ENCODE peak calls at places on chromosomes 1 and 21, in six cellular contexts. One of them, this sample, is unnamed.
A peak's percentile ranks its signal among the peaks of the same experiment; 100 is the strongest.

GRCh38 chr1:47771766-47772165 is 225.4 kb downstream of the TRABD2B start:
- DNase-seq in GM23248: no peak
- DNase-seq in T-helper 2 cell: no peak
- DNase-seq in NCI-H2081: no peak
- DNase-seq in adrenal gland: no peak
- DNase-seq in SIG-M5: no peak
- DNase-seq in this sample: no peak

GRCh38 chr1:26584022-26584485 is 54.5 kb downstream of the RPS6KA1 start:
- DNase-seq in adrenal gland: no peak
- DNase-seq in SIG-M5: no peak
- DNase-seq in GM23248: peak; percentile 52
- DNase-seq in T-helper 2 cell: no peak
- DNase-seq in NCI-H2081: no peak
- DNase-seq in this sample: no peak

GRCh38 chr1:165395522-165396300 is 39.2 kb upstream of the LMX1A start:
- DNase-seq in T-helper 2 cell: no peak
- DNase-seq in GM23248: no peak
- DNase-seq in adrenal gland: no peak
- DNase-seq in NCI-H2081: no peak
- DNase-seq in SIG-M5: no peak
- DNase-seq in this sample: no peak

GRCh38 chr1:181134543-181135461 is 46.3 kb downstream of the IER5 start:
- DNase-seq in SIG-M5: peak; percentile 78
- DNase-seq in NCI-H2081: no peak
- DNase-seq in GM23248: peak; percentile 94
- DNase-seq in adrenal gland: peak; percentile 88
- DNase-seq in T-helper 2 cell: no peak
- DNase-seq in this sample: no peak

GRCh38 chr1:21931171-21932093 is 5.7 kb downstream of the HSPG2 start:
- DNase-seq in GM23248: peak; percentile 96
- DNase-seq in T-helper 2 cell: no peak
- DNase-seq in SIG-M5: no peak
- DNase-seq in adrenal gland: peak; percentile 91
- DNase-seq in NCI-H2081: no peak
- DNase-seq in this sample: no peak

GRCh38 chr1:162670928-162671663 is 38.8 kb downstream of the DDR2 start:
- DNase-seq in NCI-H2081: no peak
- DNase-seq in adrenal gland: peak; percentile 80
- DNase-seq in GM23248: peak; percentile 95
- DNase-seq in SIG-M5: no peak
- DNase-seq in T-helper 2 cell: no peak
- DNase-seq in this sample: no peak

GRCh38 chr1:55039342-55040082 is at the start of gene PCSK9:
- DNase-seq in SIG-M5: no peak
- DNase-seq in GM23248: peak; percentile 45
- DNase-seq in NCI-H2081: no peak
- DNase-seq in T-helper 2 cell: no peak
- DNase-seq in adrenal gland: no peak
- DNase-seq in this sample: no peak

GRCh38 chr1:36349241-36349671 is 25.8 kb upstream of the EVA1B start:
- DNase-seq in NCI-H2081: no peak
- DNase-seq in GM23248: peak; percentile 81
- DNase-seq in T-helper 2 cell: no peak
- DNase-seq in SIG-M5: no peak
- DNase-seq in adrenal gland: no peak
- DNase-seq in this sample: no peak

GRCh38 chr21:38815060-38815405 is 9.3 kb downstream of the ETS2 start:
- DNase-seq in SIG-M5: no peak
- DNase-seq in adrenal gland: no peak
- DNase-seq in T-helper 2 cell: no peak
- DNase-seq in NCI-H2081: no peak
- DNase-seq in GM23248: peak; percentile 53
- DNase-seq in this sample: no peak

GRCh38 chr1:239682945-239683344 is 296.6 kb downstream of the CHRM3 start:
- DNase-seq in NCI-H2081: peak; percentile 40
- DNase-seq in adrenal gland: no peak
- DNase-seq in GM23248: no peak
- DNase-seq in SIG-M5: no peak
- DNase-seq in T-helper 2 cell: no peak
- DNase-seq in this sample: no peak

GRCh38 chr1:37257646-37258045 is 216.7 kb upstream of the ZC3H12A start:
- DNase-seq in SIG-M5: no peak
- DNase-seq in NCI-H2081: no peak
- DNase-seq in GM23248: no peak
- DNase-seq in T-helper 2 cell: no peak
- DNase-seq in adrenal gland: no peak
- DNase-seq in this sample: no peak

GRCh38 chr1:64209221-64209620 is 5.8 kb downstream of the UBE2U start:
- DNase-seq in GM23248: peak; percentile 16
- DNase-seq in adrenal gland: no peak
- DNase-seq in SIG-M5: no peak
- DNase-seq in NCI-H2081: no peak
- DNase-seq in T-helper 2 cell: no peak
- DNase-seq in this sample: no peak

GRCh38 chr1:116152577-116152943 is 41.4 kb downstream of the MAB21L3 start:
- DNase-seq in SIG-M5: no peak
- DNase-seq in NCI-H2081: no peak
- DNase-seq in adrenal gland: no peak
- DNase-seq in T-helper 2 cell: no peak
- DNase-seq in GM23248: no peak
- DNase-seq in this sample: no peak

GRCh38 chr1:228935855-228936727 is 200.8 kb downstream of the RHOU start:
- DNase-seq in T-helper 2 cell: no peak
- DNase-seq in GM23248: no peak
- DNase-seq in adrenal gland: no peak
- DNase-seq in NCI-H2081: no peak
- DNase-seq in SIG-M5: no peak
- DNase-seq in this sample: no peak

GRCh38 chr1:55275976-55276375 is 60.8 kb upstream of the USP24 start:
- DNase-seq in NCI-H2081: no peak
- DNase-seq in adrenal gland: no peak
- DNase-seq in GM23248: peak; percentile 73
- DNase-seq in SIG-M5: no peak
- DNase-seq in T-helper 2 cell: no peak
- DNase-seq in this sample: no peak

GRCh38 chr1:70459502-70460225 is 48.6 kb downstream of the CTH start:
- DNase-seq in adrenal gland: no peak
- DNase-seq in GM23248: peak; percentile 79
- DNase-seq in T-helper 2 cell: no peak
- DNase-seq in NCI-H2081: no peak
- DNase-seq in SIG-M5: no peak
- DNase-seq in this sample: no peak

GRCh38 chr1:62428351-62428750 is 8.5 kb upstream of the USP1 start:
- DNase-seq in NCI-H2081: no peak
- DNase-seq in T-helper 2 cell: no peak
- DNase-seq in SIG-M5: no peak
- DNase-seq in adrenal gland: no peak
- DNase-seq in GM23248: no peak
- DNase-seq in this sample: no peak

GRCh38 chr1:25647863-25648262 is 31.3 kb downstream of the MAN1C1 start:
- DNase-seq in GM23248: no peak
- DNase-seq in SIG-M5: no peak
- DNase-seq in NCI-H2081: no peak
- DNase-seq in T-helper 2 cell: no peak
- DNase-seq in adrenal gland: peak; percentile 33
- DNase-seq in this sample: no peak

GRCh38 chr1:56821462-56821797 is 2.2 kb upstream of the FYB2 start:
- DNase-seq in GM23248: peak; percentile 47
- DNase-seq in adrenal gland: no peak
- DNase-seq in NCI-H2081: no peak
- DNase-seq in SIG-M5: no peak
- DNase-seq in T-helper 2 cell: no peak
- DNase-seq in this sample: no peak

GRCh38 chr1:226121049-226121586 is 58.6 kb downstream of the H3-3A start:
- DNase-seq in GM23248: no peak
- DNase-seq in adrenal gland: no peak
- DNase-seq in SIG-M5: no peak
- DNase-seq in NCI-H2081: no peak
- DNase-seq in T-helper 2 cell: no peak
- DNase-seq in this sample: no peak

GRCh38 chr21:15978158-15978805 is 248.5 kb downstream of the USP25 start:
- DNase-seq in T-helper 2 cell: no peak
- DNase-seq in SIG-M5: no peak
- DNase-seq in NCI-H2081: no peak
- DNase-seq in adrenal gland: no peak
- DNase-seq in GM23248: peak; percentile 20
- DNase-seq in this sample: no peak

GRCh38 chr1:73626326-73626725 is 571.6 kb downstream of the LRRIQ3 start:
- DNase-seq in T-helper 2 cell: no peak
- DNase-seq in SIG-M5: no peak
- DNase-seq in GM23248: no peak
- DNase-seq in adrenal gland: no peak
- DNase-seq in NCI-H2081: no peak
- DNase-seq in this sample: no peak

GRCh38 chr1:219179293-219179692 is 5.6 kb downstream of the LYPLAL1 start:
- DNase-seq in adrenal gland: no peak
- DNase-seq in NCI-H2081: no peak
- DNase-seq in T-helper 2 cell: no peak
- DNase-seq in SIG-M5: no peak
- DNase-seq in GM23248: peak; percentile 63
- DNase-seq in this sample: no peak

GRCh38 chr1:100703716-100704115 is 15.8 kb upstream of the VCAM1 start:
- DNase-seq in adrenal gland: no peak
- DNase-seq in T-helper 2 cell: no peak
- DNase-seq in GM23248: peak; percentile 69
- DNase-seq in NCI-H2081: no peak
- DNase-seq in SIG-M5: no peak
- DNase-seq in this sample: no peak

GRCh38 chr21:45034556-45035476 is 39.6 kb upstream of the ADARB1 start:
- DNase-seq in adrenal gland: no peak
- DNase-seq in NCI-H2081: no peak
- DNase-seq in SIG-M5: no peak
- DNase-seq in GM23248: no peak
- DNase-seq in T-helper 2 cell: no peak
- DNase-seq in this sample: no peak

GRCh38 chr1:34866762-34867109 is 7.2 kb upstream of the SMIM12 start:
- DNase-seq in T-helper 2 cell: no peak
- DNase-seq in NCI-H2081: no peak
- DNase-seq in GM23248: no peak
- DNase-seq in adrenal gland: no peak
- DNase-seq in SIG-M5: no peak
- DNase-seq in this sample: no peak

GRCh38 chr1:206509612-206510257 is 2.4 kb downstream of the RASSF5 start:
- DNase-seq in SIG-M5: no peak
- DNase-seq in NCI-H2081: no peak
- DNase-seq in GM23248: no peak
- DNase-seq in T-helper 2 cell: no peak
- DNase-seq in adrenal gland: no peak
- DNase-seq in this sample: no peak

GRCh38 chr1:44646276-44646675 is 28.0 kb downstream of the TMEM53 start:
- DNase-seq in SIG-M5: no peak
- DNase-seq in NCI-H2081: no peak
- DNase-seq in GM23248: no peak
- DNase-seq in adrenal gland: peak; percentile 85
- DNase-seq in T-helper 2 cell: no peak
- DNase-seq in this sample: no peak

GRCh38 chr21:28473530-28474225 is 519.0 kb downstream of the LTN1 start:
- DNase-seq in GM23248: peak; percentile 45
- DNase-seq in T-helper 2 cell: no peak
- DNase-seq in NCI-H2081: no peak
- DNase-seq in SIG-M5: no peak
- DNase-seq in adrenal gland: no peak
- DNase-seq in this sample: no peak

GRCh38 chr1:53293123-53293522 is 34.7 kb downstream of the LRP8 start:
- DNase-seq in GM23248: peak; percentile 30
- DNase-seq in NCI-H2081: no peak
- DNase-seq in adrenal gland: no peak
- DNase-seq in T-helper 2 cell: no peak
- DNase-seq in SIG-M5: no peak
- DNase-seq in this sample: no peak

GRCh38 chr1:94617139-94617805 is 75.7 kb upstream of the F3 start:
- DNase-seq in SIG-M5: no peak
- DNase-seq in GM23248: peak; percentile 60
- DNase-seq in T-helper 2 cell: no peak
- DNase-seq in NCI-H2081: no peak
- DNase-seq in adrenal gland: peak; percentile 18
- DNase-seq in this sample: no peak

GRCh38 chr1:58841455-58841854 is 57.6 kb upstream of the JUN start:
- DNase-seq in T-helper 2 cell: no peak
- DNase-seq in NCI-H2081: no peak
- DNase-seq in adrenal gland: no peak
- DNase-seq in SIG-M5: no peak
- DNase-seq in GM23248: no peak
- DNase-seq in this sample: no peak

This sample was measured in T-helper 17 cell.